ENCODE peak calls at places on chromosomes 1 and 21, in ten cellular contexts. P, J, S, O, D, F, N, R, B and U are unnamed samples.

GRCh38 chr1:85484264-85484663 is 19.3 kb upstream of the DDAH1 start:
- DNase-seq in S (no peak), N (no peak), P (no peak), O (no peak), R (no peak), B (no peak), J (no peak), F (peak), D (no peak), U (no peak)

GRCh38 chr1:111990878-111991760 is 1.7 kb upstream of the KCND3 start:
- DNase-seq in J (peak), P (no peak), O (peak), S (peak), D (no peak), R (peak), F (peak), N (no peak), B (no peak), U (peak)

GRCh38 chr1:62500210-62500609 is 63.4 kb downstream of the USP1 start:
- DNase-seq in J (no peak), F (no peak), S (no peak), R (no peak), B (no peak), O (no peak), D (no peak), P (no peak), N (no peak), U (no peak)

GRCh38 chr1:232579958-232580705 is 49.8 kb downstream of the SIPA1L2 start:
- DNase-seq in N (peak), D (no peak), F (no peak), P (peak), S (no peak), O (no peak), R (no peak), J (no peak), B (no peak), U (no peak)

GRCh38 chr1:60510162-60510561 is 436.6 kb upstream of the C1orf87 start:
- DNase-seq in O (no peak), F (no peak), D (no peak), B (no peak), J (no peak), P (no peak), R (no peak), N (no peak), S (no peak), U (no peak)

GRCh38 chr1:84689514-84690396 is 506 bp downstream of the SSX2IP start:
- DNase-seq in S (peak), F (peak), O (peak), N (peak), R (peak), P (peak), B (no peak), D (no peak), J (peak), U (peak)

GRCh38 chr1:153791856-153792253 is 16.6 kb downstream of the SLC27A3 start:
- DNase-seq in S (no peak), D (no peak), R (no peak), J (peak), O (no peak), P (peak), B (no peak), N (peak), F (peak), U (no peak)

GRCh38 chr1:168989985-168990384 is 116.5 kb upstream of the ATP1B1 start:
- DNase-seq in S (no peak), R (no peak), F (no peak), O (no peak), P (no peak), N (no peak), D (no peak), B (no peak), J (no peak), U (no peak)

GRCh38 chr1:182643699-182644098 is 39.5 kb upstream of the RGS16 start:
- DNase-seq in B (no peak), D (no peak), S (no peak), J (no peak), R (no peak), P (no peak), N (no peak), F (no peak), O (no peak), U (no peak)

GRCh38 chr21:41506526-41507520 is 1.1 kb downstream of the TMPRSS2 start:
- DNase-seq in B (no peak), S (peak), R (no peak), J (no peak), O (no peak), N (no peak), F (no peak), D (no peak), P (no peak), U (peak)

GRCh38 chr1:94110946-94111740 is 9.8 kb downstream of the ABCA4 start:
- DNase-seq in B (no peak), O (no peak), S (no peak), F (no peak), N (no peak), R (no peak), P (no peak), D (no peak), J (peak), U (no peak)

GRCh38 chr21:35394634-35395369 is 345.7 kb upstream of the RUNX1 start:
- DNase-seq in D (no peak), R (no peak), P (no peak), B (no peak), N (peak), F (peak), O (no peak), S (no peak), J (no peak), U (no peak)

GRCh38 chr1:177103005-177103404 is 61.5 kb downstream of the ASTN1 start:
- DNase-seq in S (no peak), F (no peak), D (no peak), N (no peak), B (no peak), R (no peak), J (no peak), P (no peak), O (no peak), U (no peak)

GRCh38 chr1:13697738-13698137 is 2.2 kb upstream of the PRDM2 start:
- DNase-seq in O (no peak), N (no peak), D (no peak), B (no peak), S (no peak), J (no peak), R (no peak), F (no peak), P (no peak), U (no peak)

GRCh38 chr21:41360072-41360821 is 1.6 kb upstream of the MX2 start:
- DNase-seq in R (peak), O (no peak), S (peak), J (peak), F (peak), P (peak), B (no peak), N (peak), D (no peak), U (no peak)

GRCh38 chr1:66372522-66373071 is 161.4 kb upstream of the SGIP1 start:
- DNase-seq in N (no peak), B (no peak), P (no peak), R (no peak), O (no peak), S (no peak), F (no peak), J (no peak), D (no peak), U (no peak)

DNA sequence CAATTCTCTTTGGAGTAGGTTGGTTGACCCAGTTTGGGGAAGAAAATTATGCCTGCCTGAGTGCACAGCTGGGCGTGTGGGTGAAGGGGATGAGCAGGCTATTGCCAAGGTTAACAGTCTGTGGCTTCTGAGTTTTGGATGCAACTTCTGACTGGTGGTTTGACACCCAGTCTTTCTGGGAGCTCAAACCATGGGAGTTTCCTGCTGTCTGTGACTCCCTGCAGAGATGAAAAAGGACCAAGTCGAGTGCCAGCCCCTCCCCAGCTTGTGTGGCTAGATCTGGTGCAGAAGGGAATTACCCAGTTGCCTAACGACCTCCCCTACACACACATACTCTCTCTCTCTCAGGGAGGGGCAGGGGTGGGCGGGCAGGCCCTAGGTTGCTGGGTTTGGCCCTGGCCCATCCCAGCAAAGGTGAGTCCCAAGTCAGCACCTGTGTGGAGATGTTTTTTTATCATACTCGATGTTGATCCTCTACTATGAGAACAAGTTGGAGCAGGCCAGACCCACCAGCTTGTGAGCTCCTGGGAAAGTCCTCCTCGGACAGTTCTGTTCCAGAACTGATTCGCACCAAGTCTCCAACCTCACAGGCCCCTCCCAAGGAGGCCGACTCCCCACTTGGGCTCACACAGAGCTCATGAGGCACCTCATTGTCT is 28.2 kb downstream of the PKP1 start:
- DNase-seq in D (no peak), R (no peak), F (no peak), B (no peak), N (no peak), S (no peak), J (no peak), O (no peak), P (no peak), U (peak)
- H3K4me3 ChIP-seq in D (no peak), R (no peak), F (no peak), B (no peak), N (no peak), S (no peak), J (no peak), O (no peak), P (no peak), U (no peak)

DNA sequence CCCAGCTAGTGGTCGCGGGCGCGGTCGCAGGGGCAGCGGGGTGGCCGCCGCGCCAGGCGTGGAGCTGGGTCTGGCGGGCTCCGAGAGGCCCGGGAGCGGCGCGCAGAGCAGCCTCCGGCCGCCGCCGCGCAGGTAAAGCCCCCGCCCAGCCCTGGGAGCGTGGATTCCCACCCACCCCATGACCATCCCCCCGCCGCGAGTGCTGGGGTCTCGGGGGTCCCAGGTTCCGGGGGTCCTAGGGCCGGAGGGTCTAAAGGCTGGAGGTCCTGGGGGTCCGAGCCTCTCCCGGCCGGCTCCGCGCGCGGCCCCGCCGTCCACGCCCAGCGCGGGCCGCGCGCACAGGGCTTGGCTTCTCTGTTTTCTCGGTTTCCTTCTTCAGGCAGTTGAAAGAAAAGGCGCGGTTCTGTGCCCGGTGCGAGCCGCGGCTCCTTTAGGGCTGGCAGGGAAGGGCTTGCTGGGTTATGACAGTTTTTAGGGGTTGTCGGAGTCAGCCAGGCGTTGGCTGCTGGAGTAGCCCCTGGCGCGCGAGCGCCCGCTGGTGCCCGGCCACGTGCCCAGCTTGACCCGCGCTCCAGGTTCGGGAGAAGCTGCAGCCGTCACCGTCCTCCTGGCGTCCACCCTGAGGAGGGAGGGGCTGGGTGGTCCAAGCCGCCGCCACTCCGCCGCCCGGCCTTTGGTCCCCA is 355 bp downstream of the LRRC3 start:
- DNase-seq in B (no peak), F (peak), D (no peak), R (no peak), P (no peak), N (no peak), O (no peak), S (peak), J (no peak), U (peak)
- TF ChIP-seq CTCF in B (no peak), F (no peak), D (peak), R (no peak), P (no peak), N (no peak), O (peak), S (peak), J (no peak), U (peak)

GRCh38 chr21:28731700-28732321 is 260.9 kb downstream of the LTN1 start:
- DNase-seq in P (no peak), S (no peak), N (no peak), O (no peak), F (no peak), J (no peak), R (no peak), D (no peak), B (no peak), U (no peak)

GRCh38 chr21:28738882-28739281 is 253.8 kb downstream of the LTN1 start:
- DNase-seq in O (no peak), D (no peak), B (no peak), F (no peak), R (no peak), N (no peak), J (no peak), S (no peak), P (no peak), U (no peak)

GRCh38 chr21:28737671-28738279 is 254.9 kb downstream of the LTN1 start:
- DNase-seq in R (no peak), N (peak), B (no peak), J (no peak), F (peak), D (no peak), O (no peak), P (peak), S (no peak), U (no peak)

GRCh38 chr21:28738305-28738704 is 254.4 kb downstream of the LTN1 start:
- DNase-seq in J (no peak), F (no peak), N (no peak), S (no peak), R (no peak), P (no peak), O (no peak), D (no peak), B (no peak), U (no peak)

DNA sequence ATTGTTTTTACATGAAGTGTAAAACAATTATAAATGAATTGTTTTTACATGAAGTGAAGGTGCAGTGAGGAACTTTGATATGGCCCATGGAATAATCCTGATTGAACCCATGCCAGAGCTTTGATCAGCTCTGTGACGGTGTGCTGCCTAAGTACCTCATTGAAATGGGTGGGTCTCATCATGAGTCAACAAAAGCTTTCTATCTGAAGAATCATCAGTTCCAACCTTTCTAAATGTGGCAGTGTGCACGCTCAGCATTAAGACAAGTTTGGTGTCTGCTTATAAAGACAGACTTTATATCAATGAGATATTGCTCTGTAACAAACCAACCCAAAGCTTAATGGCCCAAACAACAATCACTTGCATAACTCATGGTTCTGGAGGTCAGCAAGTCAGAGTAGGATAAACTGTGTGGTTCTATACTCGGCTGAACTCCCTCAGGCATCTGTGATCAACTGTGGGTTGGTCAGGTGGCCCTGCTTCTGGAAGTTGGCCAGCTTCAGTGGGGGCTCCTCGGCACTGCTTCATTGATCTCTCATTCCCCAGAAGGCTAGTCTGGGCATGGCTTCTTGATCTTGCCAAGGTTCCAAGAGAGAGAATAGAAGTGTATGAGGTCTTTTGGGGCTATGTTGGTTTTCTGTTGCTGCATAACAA is 258.0 kb downstream of the LTN1 start:
- DNase-seq in F (no peak), S (no peak), J (no peak), N (no peak), O (no peak), R (no peak), B (peak), D (no peak), P (peak), U (no peak)
- H3K4me3 ChIP-seq in F (no peak), S (no peak), J (no peak), N (no peak), O (no peak), R (no peak), B (no peak), D (no peak), P (no peak), U (no peak)

DNA sequence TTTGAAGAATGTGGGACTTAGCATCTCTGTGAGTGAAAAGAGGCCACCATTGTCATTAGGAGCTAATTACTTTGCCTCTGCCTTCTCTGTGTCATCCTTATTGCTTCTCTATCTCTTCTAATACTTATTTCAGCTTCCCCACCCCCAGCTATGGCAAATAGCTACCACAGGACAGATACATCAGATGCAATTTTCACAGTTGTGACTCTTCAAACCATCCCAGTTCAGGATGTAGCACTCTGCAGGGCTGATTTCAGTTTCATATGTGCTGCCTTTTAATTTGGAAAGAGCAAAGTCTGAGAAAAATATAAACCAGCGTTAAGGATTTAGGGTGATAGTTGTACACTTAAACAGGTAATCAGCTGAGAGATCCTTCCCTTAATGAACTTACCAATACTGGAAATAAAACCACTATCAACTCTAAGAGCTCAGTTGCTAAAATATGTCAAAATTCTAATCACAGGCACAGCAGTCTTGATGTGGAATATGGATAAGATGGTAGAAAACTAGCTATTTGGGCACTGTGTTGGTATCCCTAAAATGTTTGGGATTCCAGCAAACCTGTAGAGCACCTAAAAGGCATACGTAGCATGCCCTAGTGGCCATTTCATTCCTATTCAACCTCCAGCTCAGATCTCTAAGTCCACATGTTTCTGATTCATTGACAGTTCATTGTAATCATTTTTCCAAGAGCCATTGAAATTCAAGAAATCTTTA is 148.4 kb downstream of the SYT2 start:
- DNase-seq in J (no peak), R (no peak), D (no peak), F (peak), P (no peak), B (no peak), N (no peak), O (no peak), S (no peak), U (no peak)
- TF ChIP-seq CTCF in J (no peak), R (no peak), D (peak), F (peak), P (no peak), B (peak), N (peak), O (peak), S (peak), U (no peak)